ENCODE peak calls at places on chromosome 21, in ten cellular contexts. M is astrocyte of the cerebellum; E is bronchial epithelial cell; L is thoracic aorta; Q is mesenchymal stem cell; N is AG04450; D is CD8-positive, alpha-beta T cell; G is IMR-90; W is colonic mucosa; K is HFF-Myc. R is an unnamed sample.

GRCh38 chr21:31509108-31510017 is 150.1 kb upstream of the SOD1 start:
- DNase-seq in M (no peak), E (peak), L (no peak), Q (peak), N (no peak), D (peak), G (no peak), W (peak), K (no peak), R (no peak)

GRCh38 chr21:27633631-27634030 is 666.7 kb upstream of the ADAMTS5 start:
- DNase-seq in M (no peak), E (no peak), L (no peak), Q (no peak), N (no peak), D (no peak), G (no peak), W (no peak), K (no peak), R (no peak)

GRCh38 chr21:42538479-42539275 is 25.0 kb downstream of the SLC37A1 start:
- DNase-seq in M (no peak), E (no peak), L (no peak), Q (no peak), N (no peak), D (no peak), G (no peak), W (no peak), K (no peak), R (no peak)

GRCh38 chr21:36178349-36178748 is 21.7 kb downstream of the DOP1B start:
- DNase-seq in M (no peak), E (no peak), L (no peak), Q (no peak), N (no peak), D (no peak), G (no peak), W (no peak), K (no peak), R (no peak)

GRCh38 chr21:38505654-38506523 is 7.6 kb upstream of the ERG start:
- DNase-seq in M (peak), E (peak), L (no peak), Q (peak), N (peak), D (no peak), G (peak), W (peak), K (peak), R (no peak)

GRCh38 chr21:36122977-36123376 is 11.9 kb upstream of the CBR3 start:
- DNase-seq in M (no peak), E (no peak), L (no peak), Q (no peak), N (no peak), D (no peak), G (no peak), W (no peak), K (no peak), R (no peak)

GRCh38 chr21:43302356-43302700 is 124.6 kb downstream of the SIK1 start:
- DNase-seq in M (no peak), E (no peak), L (no peak), Q (no peak), N (no peak), D (no peak), G (no peak), W (no peak), K (no peak), R (no peak)

GRCh38 chr21:38504056-38504455 is 5.8 kb upstream of the ERG start:
- DNase-seq in M (no peak), E (no peak), L (no peak), Q (no peak), N (no peak), D (no peak), G (no peak), W (no peak), K (no peak), R (no peak)

GRCh38 chr21:29102791-29103257 is 27.6 kb upstream of the MAP3K7CL start:
- DNase-seq in M (no peak), E (no peak), L (no peak), Q (peak), N (no peak), D (no peak), G (peak), W (no peak), K (no peak), R (no peak)

GRCh38 chr21:38787461-38788274 is 18.1 kb upstream of the ETS2 start:
- DNase-seq in M (no peak), E (peak), L (no peak), Q (peak), N (no peak), D (no peak), G (peak), W (peak), K (peak), R (peak)

DNA sequence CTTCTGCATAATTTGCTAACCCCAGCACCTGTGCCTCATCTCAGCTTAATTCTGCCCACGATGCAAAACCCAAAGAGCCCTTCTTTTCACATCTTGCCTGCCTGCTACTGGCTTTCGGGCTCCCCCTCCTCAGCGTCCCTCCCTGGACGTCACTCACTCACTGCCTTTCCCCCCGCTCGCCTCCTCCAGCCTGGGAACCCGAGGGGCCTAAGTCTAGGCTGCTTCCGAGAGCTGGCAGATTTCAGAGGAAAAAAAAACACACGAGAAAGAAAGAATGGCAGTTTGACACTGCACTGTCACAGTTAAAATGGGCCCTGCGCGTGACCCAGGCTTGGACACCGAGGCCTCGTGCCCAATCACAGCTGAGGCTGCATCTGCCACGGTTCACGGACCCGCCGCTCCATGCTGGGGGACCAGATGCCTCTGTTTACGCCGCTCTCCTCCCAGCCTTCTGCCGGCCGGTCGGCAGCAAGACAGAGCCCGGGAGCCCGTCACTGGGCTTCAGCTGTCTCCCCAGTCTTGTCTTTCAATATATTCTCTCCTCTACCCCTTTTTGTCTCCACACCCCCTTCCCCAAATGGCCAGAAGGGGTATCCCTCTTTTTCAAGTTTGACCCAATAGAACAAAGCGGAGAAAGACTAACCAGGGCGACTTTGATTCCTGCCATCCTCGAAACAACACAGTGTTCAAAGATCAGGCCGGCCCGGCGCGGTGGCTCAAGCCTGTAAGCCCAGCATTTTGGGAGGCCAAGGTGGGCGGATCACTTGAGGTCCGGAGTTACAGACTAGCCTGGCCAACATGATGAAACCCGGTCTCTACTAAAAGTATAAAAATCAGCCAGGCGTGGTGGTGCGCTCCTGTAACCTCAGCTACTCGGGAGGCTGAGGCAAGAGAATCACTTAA is 77.3 kb upstream of the IFNAR2 start:
- DNase-seq in M (no peak), E (no peak), L (no peak), Q (no peak), N (no peak), D (no peak), G (no peak), W (no peak), K (no peak), R (no peak)
- H3K4me3 ChIP-seq in M (no peak), E (no peak), L (no peak), Q (no peak), N (no peak), D (no peak), G (no peak), W (no peak), K (no peak), R (no peak)

DNA sequence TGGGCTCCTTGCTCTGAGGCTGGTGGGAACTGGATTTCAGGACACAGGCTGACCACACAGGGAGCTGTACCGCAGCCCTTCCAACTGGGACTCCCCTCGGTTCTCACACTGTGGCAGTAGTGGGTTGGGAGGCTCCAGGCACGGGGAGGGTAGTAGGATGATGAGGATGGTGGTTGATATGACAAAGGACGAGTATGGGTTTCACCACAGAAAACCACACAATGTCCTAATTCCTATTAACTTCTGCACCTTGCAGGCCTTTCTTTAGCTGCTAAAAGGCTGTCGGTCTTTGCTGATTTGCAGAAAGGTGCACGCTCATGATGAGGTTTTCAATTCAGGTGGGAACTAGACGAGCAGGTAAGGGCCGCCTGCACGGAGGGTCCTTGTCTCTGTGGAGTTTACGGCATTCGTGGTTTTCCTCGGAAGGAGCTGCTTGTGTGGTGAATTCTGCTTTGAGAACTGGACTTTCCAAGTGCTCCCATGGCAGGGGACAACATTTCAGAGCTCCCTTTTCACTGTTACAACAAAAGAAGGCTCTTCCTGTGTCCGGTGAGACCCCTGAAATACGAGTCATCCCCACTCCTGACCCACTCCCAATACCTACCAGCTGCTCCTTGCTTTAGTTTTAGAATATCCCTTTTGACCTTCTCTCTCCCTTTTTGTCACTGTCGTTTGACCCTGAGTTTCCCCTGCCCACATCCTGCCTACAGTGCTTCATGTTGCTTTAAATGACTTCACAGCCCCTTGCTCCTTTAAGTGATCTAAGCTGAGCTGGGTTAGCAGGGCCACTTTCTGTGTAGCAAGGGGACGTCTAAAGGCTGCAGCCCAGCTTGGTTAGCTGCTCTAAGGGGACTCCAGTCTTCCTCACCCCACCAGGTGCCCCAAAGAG is 125.1 kb downstream of the MRPS6 start:
- DNase-seq in M (no peak), E (no peak), L (no peak), Q (no peak), N (no peak), D (peak), G (no peak), W (no peak), K (no peak), R (no peak)
- H3K4me3 ChIP-seq in M (no peak), E (no peak), L (no peak), Q (no peak), N (no peak), D (peak), G (no peak), W (no peak), K (no peak), R (no peak)

GRCh38 chr21:41418393-41418792 is 7.6 kb upstream of the MX1 start:
- DNase-seq in M (no peak), E (no peak), L (no peak), Q (no peak), N (no peak), D (peak), G (no peak), W (no peak), K (no peak), R (no peak)
- H3K4me3 ChIP-seq in M (no peak), E (no peak), L (no peak), Q (no peak), N (no peak), D (no peak), G (no peak), W (no peak), K (no peak), R (no peak)

GRCh38 chr21:33412832-33413519 is 9.8 kb downstream of the IFNGR2 start:
- DNase-seq in M (no peak), E (no peak), L (no peak), Q (peak), N (no peak), D (no peak), G (no peak), W (peak), K (no peak), R (no peak)
- H3K4me3 ChIP-seq in M (no peak), E (no peak), L (no peak), Q (no peak), N (no peak), D (no peak), G (no peak), W (no peak), K (no peak), R (no peak)

GRCh38 chr21:16644690-16645089 is 868.2 kb upstream of the CXADR start:
- DNase-seq in M (no peak), E (peak), L (no peak), Q (no peak), N (no peak), D (no peak), G (peak), W (no peak), K (no peak), R (peak)

GRCh38 chr21:16634522-16634914 is 878.3 kb upstream of the CXADR start:
- DNase-seq in M (no peak), E (peak), L (no peak), Q (no peak), N (no peak), D (no peak), G (no peak), W (no peak), K (no peak), R (no peak)

GRCh38 chr21:16640297-16641027 is 872.4 kb upstream of the CXADR start:
- DNase-seq in M (no peak), E (no peak), L (no peak), Q (no peak), N (no peak), D (no peak), G (no peak), W (no peak), K (no peak), R (no peak)
- H3K4me3 ChIP-seq in M (no peak), E (no peak), L (no peak), Q (no peak), N (no peak), D (no peak), G (no peak), W (no peak), K (no peak), R (no peak)

DNA sequence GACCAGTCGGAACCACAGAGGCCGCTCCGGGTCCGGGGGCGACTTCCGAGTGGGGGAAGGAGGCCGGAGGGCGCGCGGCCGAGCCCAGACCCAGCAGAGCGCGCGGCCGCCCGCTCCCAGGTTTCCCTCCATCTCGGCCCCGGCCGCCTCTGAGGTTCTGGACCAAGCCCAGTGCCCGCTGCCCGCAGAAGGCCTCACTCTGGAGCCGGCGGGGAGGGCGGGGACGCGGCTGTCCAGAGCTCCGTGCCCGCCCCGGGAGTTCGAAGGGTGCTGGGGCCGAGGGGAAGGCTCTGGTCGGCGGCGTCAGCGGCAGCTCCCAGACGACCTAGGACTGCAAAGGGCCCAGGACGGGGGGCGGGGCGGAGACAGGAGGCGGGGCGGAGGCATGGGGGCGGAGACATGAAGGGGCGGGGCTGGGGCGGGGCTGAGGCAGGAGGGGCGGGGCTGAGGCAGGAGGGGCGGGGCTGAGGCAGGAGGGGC is 48.0 kb upstream of the SLC19A1 start:
- DNase-seq in M (no peak), E (no peak), L (no peak), Q (peak), N (no peak), D (peak), G (peak), W (peak), K (no peak), R (no peak)
- H3K4me3 ChIP-seq in M (peak), E (peak), L (peak), Q (peak), N (peak), D (peak), G (peak), W (peak), K (peak), R (peak)

GRCh38 chr21:39971961-39972360 is 104.7 kb downstream of the PCP4 start:
- DNase-seq in M (no peak), E (no peak), L (no peak), Q (no peak), N (no peak), D (no peak), G (no peak), W (no peak), K (no peak), R (no peak)
- H3K4me3 ChIP-seq in M (no peak), E (no peak), L (no peak), Q (no peak), N (no peak), D (no peak), G (no peak), W (no peak), K (no peak), R (no peak)

GRCh38 chr21:45348591-45349327 is 56.2 kb upstream of the COL18A1 start:
- DNase-seq in M (no peak), E (no peak), L (no peak), Q (no peak), N (no peak), D (no peak), G (no peak), W (no peak), K (no peak), R (no peak)

GRCh38 chr21:45351526-45352275 is 53.3 kb upstream of the COL18A1 start:
- DNase-seq in M (no peak), E (no peak), L (no peak), Q (no peak), N (no peak), D (no peak), G (peak), W (no peak), K (no peak), R (no peak)

GRCh38 chr21:45352621-45353125 is 52.3 kb upstream of the COL18A1 start:
- DNase-seq in M (no peak), E (no peak), L (no peak), Q (no peak), N (no peak), D (no peak), G (no peak), W (no peak), K (no peak), R (no peak)

GRCh38 chr21:45351061-45351460 is 53.9 kb upstream of the COL18A1 start:
- DNase-seq in M (no peak), E (no peak), L (no peak), Q (no peak), N (no peak), D (no peak), G (no peak), W (no peak), K (no peak), R (no peak)

GRCh38 chr21:45350206-45350854 is 54.6 kb upstream of the COL18A1 start:
- DNase-seq in M (no peak), E (no peak), L (no peak), Q (no peak), N (no peak), D (no peak), G (no peak), W (no peak), K (no peak), R (no peak)
- H3K4me3 ChIP-seq in M (no peak), E (no peak), L (peak), Q (peak), N (no peak), D (no peak), G (no peak), W (no peak), K (no peak), R (no peak)

GRCh38 chr21:45950740-45951515 is 30.6 kb upstream of the COL6A1 start:
- DNase-seq in M (no peak), E (no peak), L (no peak), Q (no peak), N (no peak), D (no peak), G (peak), W (peak), K (no peak), R (no peak)
- H3K4me3 ChIP-seq in M (no peak), E (no peak), L (peak), Q (peak), N (peak), D (no peak), G (no peak), W (no peak), K (no peak), R (no peak)

R was measured in skeletal muscle cell.